ENCODE peak calls at places on chromosomes 12 and 14, in six cellular contexts. N is IMR-90, L is HepG2, S is K562, X is H1, P is GM12878. I is an unnamed sample. For H3K27me3, the result is how much of the 10 kb centered on the place peaks cover.

GRCh38 chr12:1836854-1837411 is 16.6 kb downstream of the LRTM2 start:
- DNase-seq in X (no peak), N (no peak), P (no peak), S (no peak), L (peak), I (peak)

GRCh38 chr12:78210494-78210860 is 379.8 kb downstream of the NAV3 start:
- DNase-seq in N (no peak), P (no peak), L (no peak), S (no peak), X (no peak), I (no peak)

GRCh38 chr12:69240625-69240984 is 1.2 kb downstream of the CPSF6 start:
- DNase-seq in N (peak), S (no peak), X (no peak), P (no peak), L (no peak), I (peak)

GRCh38 chr12:53063708-53064612 is 14.1 kb downstream of the TNS2 start:
- DNase-seq in N (peak), P (no peak), L (no peak), S (no peak), X (no peak), I (no peak)

GRCh38 chr14:94936901-94937321 is 167.0 kb upstream of the GSC start:
- DNase-seq in S (no peak), P (no peak), X (no peak), N (no peak), L (no peak), I (peak)

GRCh38 chr12:47107926-47108325 is 28.2 kb upstream of the AMIGO2 start:
- DNase-seq in L (no peak), N (no peak), X (no peak), S (no peak), P (no peak), I (no peak)

GRCh38 chr14:79852975-79853374 is 358.3 kb downstream of the DIO2 start:
- DNase-seq in X (no peak), N (no peak), L (no peak), P (no peak), S (no peak), I (no peak)

GRCh38 chr12:39341179-39341578 is 101.7 kb downstream of the KIF21A start:
- DNase-seq in N (no peak), X (no peak), P (peak), L (peak), S (no peak), I (no peak)

GRCh38 chr14:105891631-105892452 is 365.5 kb downstream of the TMEM121 start:
- DNase-seq in L (no peak), S (peak), N (no peak), X (no peak), P (no peak), I (no peak)

GRCh38 chr14:34714320-34715107 is at the start of gene CFL2:
- DNase-seq in N (peak), L (peak), S (peak), P (no peak), X (peak), I (peak)

GRCh38 chr14:73712540-73713141 is 1.5 kb downstream of the PNMA1 start:
- DNase-seq in P (no peak), X (no peak), L (no peak), S (peak), N (peak), I (peak)

GRCh38 chr12:112183141-112183581 is 57.8 kb downstream of the TRAFD1 start:
- DNase-seq in S (peak), X (no peak), N (peak), L (no peak), P (peak), I (no peak)

GRCh38 chr14:71688576-71688975 is 243.7 kb upstream of the RGS6 start:
- DNase-seq in S (no peak), N (peak), X (no peak), L (peak), P (no peak), I (no peak)

GRCh38 chr14:89827260-89827659 is 127.3 kb downstream of the EFCAB11 start:
- DNase-seq in X (no peak), L (no peak), S (no peak), P (no peak), N (no peak), I (no peak)

GRCh38 chr14:24368562-24369252 is 723 bp downstream of the NFATC4 start:
- DNase-seq in S (peak), X (no peak), P (no peak), L (no peak), N (peak), I (peak)

GRCh38 chr14:90583427-90583826 is 186.6 kb downstream of the CALM1 start:
- DNase-seq in L (no peak), X (no peak), N (no peak), S (no peak), P (no peak), I (no peak)

GRCh38 chr14:22974530-22975313 is 7.6 kb downstream of the AJUBA start:
- DNase-seq in X (no peak), P (no peak), L (no peak), S (no peak), N (no peak), I (no peak)

GRCh38 chr12:51851408-51852097 is 3.0 kb upstream of the FIGNL2 start:
- DNase-seq in S (no peak), P (no peak), L (no peak), X (no peak), N (no peak), I (no peak)

GRCh38 chr12:57834086-57834876 is 12.2 kb downstream of the CTDSP2 start:
- DNase-seq in X (no peak), P (no peak), L (no peak), S (no peak), N (no peak), I (no peak)

GRCh38 chr12:83843531-83843930 is 1069.1 kb downstream of the SLC6A15 start:
- DNase-seq in X (no peak), P (no peak), L (no peak), S (no peak), N (no peak), I (no peak)

GRCh38 chr14:91138511-91139359 is 24.9 kb downstream of the DGLUCY start:
- DNase-seq in P (no peak), L (peak), X (no peak), S (peak), N (no peak), I (no peak)

GRCh38 chr12:123929869-123930583 is 42.6 kb downstream of the CCDC92 start:
- DNase-seq in N (no peak), L (no peak), P (no peak), X (no peak), S (no peak), I (no peak)

GRCh38 chr14:31939934-31940333 is 137.2 kb upstream of the ARHGAP5 start:
- DNase-seq in X (no peak), L (no peak), N (no peak), P (no peak), S (no peak), I (no peak)

GRCh38 chr12:5022465-5023061 is 21.1 kb upstream of the KCNA5 start:
- DNase-seq in N (peak), P (no peak), S (peak), L (peak), X (peak), I (peak)

GRCh38 chr12:121773011-121773777 is 20.3 kb downstream of the RHOF start:
- DNase-seq in L (peak), P (no peak), N (peak), X (no peak), S (peak), I (peak)

GRCh38 chr12:22228022-22228875 is 106.3 kb downstream of the ST8SIA1 start:
- DNase-seq in X (no peak), N (peak), S (no peak), L (no peak), P (no peak), I (no peak)

GRCh38 chr14:95299271-95299670 is 20.4 kb downstream of the CLMN start:
- DNase-seq in P (no peak), L (no peak), N (no peak), X (no peak), S (no peak), I (no peak)

GRCh38 chr12:131444220-131445164 is 266.4 kb upstream of the SFSWAP start:
- DNase-seq in S (no peak), L (no peak), X (no peak), N (no peak), P (no peak), I (no peak)

GRCh38 chr14:91046488-91047072 is 13.9 kb downstream of the RPS6KA5 start:
- DNase-seq in X (no peak), P (no peak), S (no peak), L (no peak), N (no peak), I (no peak)

GRCh38 chr12:57887631-57888406 is 41.3 kb upstream of the CTDSP2 start:
- DNase-seq in P (no peak), S (no peak), X (no peak), L (no peak), N (peak), I (peak)

GRCh38 chr12:122836027-122836921 is 1.0 kb downstream of the HIP1R start:
- DNase-seq in P (peak), L (peak), N (peak), X (no peak), S (peak), I (peak)

GRCh38 chr14:56813143-56813551 is 2.9 kb upstream of the OTX2 start:
- DNase-seq in X (no peak), N (no peak), S (no peak), L (no peak), P (no peak), I (no peak)

GRCh38 chr14:25061923-25062321 is 12.0 kb upstream of the STXBP6 start:
- DNase-seq in X (no peak), P (no peak), S (no peak), L (no peak), N (no peak), I (no peak)

GRCh38 chr12:29428630-29429029 is 47.7 kb upstream of the ERGIC2 start:
- DNase-seq in X (no peak), P (peak), L (no peak), S (no peak), N (peak), I (no peak)

GRCh38 chr14:38786921-38787320 is 316.1 kb downstream of the SEC23A start:
- DNase-seq in X (no peak), P (no peak), L (no peak), S (no peak), N (no peak), I (no peak)

GRCh38 chr12:40446385-40446784 is 221.6 kb downstream of the LRRK2 start:
- DNase-seq in P (no peak), X (no peak), S (peak), L (peak), N (peak), I (peak)

GRCh38 chr12:16531623-16532022 is 74.3 kb downstream of the LMO3 start:
- DNase-seq in L (no peak), N (no peak), P (no peak), S (no peak), X (no peak), I (peak)

GRCh38 chr12:4145990-4146859 is 127.3 kb upstream of the CCND2 start:
- DNase-seq in S (no peak), P (peak), L (no peak), N (no peak), X (no peak), I (no peak)

GRCh38 chr12:107759410-107759809 is 1.5 kb downstream of the PRDM4 start:
- DNase-seq in L (peak), X (no peak), P (no peak), N (peak), S (peak), I (no peak)

GRCh38 chr12:87491089-87491488 is 538.1 kb downstream of the C12orf50 start:
- DNase-seq in P (no peak), N (no peak), S (no peak), L (no peak), X (no peak), I (no peak)

DNA sequence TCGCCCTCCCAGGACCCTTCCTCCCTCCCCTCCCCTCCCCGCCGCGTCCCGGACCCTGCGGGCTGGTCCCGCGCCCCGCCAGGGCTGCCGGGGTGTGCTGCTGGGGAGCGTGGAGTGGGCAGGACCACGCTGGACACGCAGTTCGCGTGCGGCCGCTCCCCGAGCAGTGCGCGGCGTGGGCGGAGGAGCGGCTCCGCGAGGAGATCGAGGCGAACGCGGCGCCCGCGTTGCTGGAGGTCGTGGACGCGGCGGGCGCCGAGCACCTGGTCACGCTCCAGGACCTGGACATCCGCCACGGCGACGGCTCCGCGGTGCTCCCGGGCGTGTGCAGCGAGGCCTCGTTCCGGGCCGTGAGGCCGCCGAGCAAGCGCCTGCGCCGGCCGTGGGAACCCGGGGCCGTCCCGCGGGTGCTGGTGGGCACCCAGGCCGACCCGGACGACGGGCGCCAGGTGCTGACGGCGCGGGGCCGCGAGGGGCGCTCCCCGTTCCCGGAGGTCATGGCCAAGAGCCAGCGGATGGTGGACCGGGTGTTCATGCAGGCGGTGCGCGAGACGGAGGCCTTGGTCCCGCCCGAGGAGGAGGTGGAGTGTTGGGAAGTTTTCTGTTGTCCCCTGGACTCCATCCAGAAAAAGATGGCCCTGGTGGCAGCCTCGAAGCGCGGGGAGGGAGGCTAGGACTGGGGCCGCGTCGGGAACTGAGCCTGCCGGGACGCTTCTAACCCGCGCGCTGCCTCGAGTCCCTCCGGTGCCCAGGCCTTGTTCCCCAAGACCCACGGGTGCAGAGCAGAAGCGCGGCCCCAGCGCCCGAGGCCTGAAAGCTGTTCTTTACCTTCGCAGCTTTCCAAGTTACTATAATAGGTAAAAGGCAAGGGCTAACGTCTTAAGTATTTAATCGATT is 54.7 kb upstream of the EIF5 start:
- DNase-seq in L (no peak), S (no peak), P (no peak), N (no peak), X (no peak), I (peak)
- H3K27me3 ChIP-seq in L (under half), S (under half), P (under half), N (half or more), X (under half), I (under half)

GRCh38 chr12:49783917-49784676 is 42.7 kb downstream of the TMBIM6 start:
- DNase-seq in P (no peak), N (peak), L (no peak), X (no peak), S (no peak), I (no peak)
- TF ChIP-seq RFX5 in P (no peak), N (no peak), L (no peak), X (no peak), S (no peak), I (no peak)

GRCh38 chr12:76284816-76285750 is 63.1 kb downstream of the BBS10 start:
- DNase-seq in P (no peak), S (no peak), N (peak), X (no peak), L (peak), I (no peak)

GRCh38 chr12:76282744-76283143 is 65.5 kb downstream of the BBS10 start:
- DNase-seq in P (no peak), X (no peak), N (no peak), L (no peak), S (no peak), I (no peak)

GRCh38 chr12:76290963-76291859 is 57.0 kb downstream of the BBS10 start:
- DNase-seq in S (no peak), L (no peak), N (no peak), P (no peak), X (no peak), I (no peak)

DNA sequence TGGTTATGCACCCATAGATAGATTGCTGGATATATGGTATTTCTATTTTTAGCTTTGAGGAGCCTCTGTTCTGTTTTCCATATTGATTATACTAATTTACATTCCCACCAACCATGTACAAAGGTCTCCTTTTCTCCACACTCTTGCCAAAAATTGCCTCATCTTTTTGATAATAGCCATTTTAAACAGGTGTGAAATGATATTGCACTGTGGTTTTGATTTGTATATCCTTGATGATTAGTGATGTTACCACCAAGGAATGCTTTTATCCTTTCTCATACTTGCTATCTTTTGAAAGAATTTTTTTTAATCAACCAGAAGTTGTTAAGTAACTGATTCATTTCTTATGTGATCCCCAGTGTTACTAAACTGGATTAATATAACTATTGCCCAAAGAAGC is 60.0 kb downstream of the BBS10 start:
- DNase-seq in L (no peak), X (no peak), S (no peak), P (no peak), N (no peak), I (no peak)
- H3K27me3 ChIP-seq in L (under half), X (under half), S (under half), P (under half), N (under half), I (under half)

GRCh38 chr12:80598004-80598606 is 109.3 kb upstream of the MYF6 start:
- DNase-seq in N (peak), P (no peak), X (no peak), L (peak), S (no peak), I (no peak)
- TF ChIP-seq RFX5 in N (no peak), P (no peak), X (no peak), L (no peak), S (no peak), I (no peak)

GRCh38 chr14:103186241-103186835 is 63.1 kb downstream of the TNFAIP2 start:
- DNase-seq in N (no peak), L (no peak), P (no peak), S (no peak), X (no peak), I (peak)

GRCh38 chr14:103186894-103187586 is 63.8 kb downstream of the TNFAIP2 start:
- DNase-seq in N (no peak), P (no peak), S (no peak), L (peak), X (peak), I (no peak)

GRCh38 chr14:103187911-103188310 is 64.7 kb downstream of the TNFAIP2 start:
- DNase-seq in L (no peak), S (no peak), P (no peak), N (no peak), X (no peak), I (no peak)

GRCh38 chr14:103184046-103184445 is 60.8 kb downstream of the TNFAIP2 start:
- DNase-seq in P (no peak), S (no peak), N (no peak), X (no peak), L (no peak), I (no peak)

DNA sequence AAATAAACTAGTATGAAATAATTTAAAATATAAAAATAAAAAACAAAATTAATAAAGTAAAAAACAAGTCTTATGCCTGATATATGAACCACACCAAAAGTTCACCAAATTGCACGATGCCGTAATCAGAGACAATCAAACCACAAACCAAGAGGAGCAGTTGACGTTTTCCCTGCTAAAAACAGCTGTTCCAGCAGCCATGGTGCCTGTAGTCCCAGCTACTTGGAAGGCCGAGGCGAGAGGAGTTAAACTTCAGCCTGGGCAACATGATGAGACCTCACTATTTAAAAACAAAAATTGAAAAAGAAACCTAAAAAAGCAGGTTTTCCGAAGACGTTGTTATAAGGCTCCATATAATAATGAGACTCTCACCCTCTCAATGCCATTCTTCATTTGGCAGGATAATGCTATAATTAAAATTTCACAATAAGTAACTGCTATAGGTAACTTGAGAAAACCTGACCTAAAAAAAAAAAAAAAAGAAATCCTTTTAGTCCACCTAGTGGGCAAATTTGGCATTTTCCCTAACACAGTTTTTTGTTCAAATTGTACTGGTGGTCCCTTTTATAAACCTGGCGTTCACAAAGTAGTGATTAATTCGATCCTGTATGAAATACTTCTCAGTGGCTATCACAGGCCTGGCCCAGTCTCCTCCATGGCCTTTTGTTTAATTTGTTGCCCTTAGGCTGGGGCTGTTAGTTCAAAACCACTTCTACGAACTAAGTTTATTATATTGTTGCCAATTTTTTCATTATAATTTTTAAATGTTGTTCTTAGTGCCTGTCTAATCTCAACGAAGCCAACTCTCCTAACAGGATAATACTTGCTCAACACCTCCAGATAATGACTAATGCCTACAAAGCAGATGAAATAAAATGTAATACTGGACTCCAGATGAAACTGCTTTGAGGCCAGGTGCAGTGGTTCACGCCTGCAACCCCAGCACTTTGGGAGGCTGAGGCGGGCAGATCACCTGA is 62.1 kb downstream of the TNFAIP2 start:
- DNase-seq in X (no peak), P (no peak), N (peak), L (peak), S (no peak), I (peak)
- H3K27me3 ChIP-seq in X (under half), P (under half), N (half or more), L (under half), S (under half), I (under half)

GRCh38 chr14:100027771-100028490 is 37.3 kb upstream of the EVL start:
- DNase-seq in L (no peak), N (peak), S (no peak), X (no peak), P (no peak), I (no peak)

GRCh38 chr14:100032749-100033148 is 32.5 kb upstream of the EVL start:
- DNase-seq in P (no peak), S (no peak), X (no peak), L (no peak), N (no peak), I (no peak)

GRCh38 chr14:100028990-100029677 is 36.1 kb upstream of the EVL start:
- DNase-seq in L (no peak), S (no peak), N (peak), X (no peak), P (no peak), I (no peak)

GRCh38 chr14:100031506-100032281 is 33.5 kb upstream of the EVL start:
- DNase-seq in L (no peak), P (no peak), S (no peak), X (no peak), N (peak), I (no peak)

GRCh38 chr14:100030441-100031153 is 34.6 kb upstream of the EVL start:
- DNase-seq in L (no peak), S (no peak), X (no peak), P (no peak), N (peak), I (no peak)
- TF ChIP-seq RFX5 in L (no peak), S (no peak), X (no peak), P (no peak), N (no peak), I (no peak)

I was measured in SK-N-SH.